ENCODE peak calls at places on chromosomes 2 and 18, in nine cellular contexts. L is T-helper 1 cell; K is ovary; B is GM13977; A is heart right ventricle; R is activated T-cell treated with anti-CD3 and anti-CD28 coated beads, Interleukin-2, amount 50 U/mL, for 24 hours; N is upper lobe of right lung; C is neural progenitor cell; J is central memory CD4-positive, alpha-beta T cell. Q is an unnamed sample.

GRCh38 chr2:134408791-134409190 is 154.9 kb downstream of the MGAT5 start:
- DNase-seq in L (no peak), K (no peak), B (no peak), A (no peak), R (no peak), N (no peak), C (no peak), J (no peak), Q (no peak)

GRCh38 chr2:84477886-84478285 is 18.8 kb upstream of the SUCLG1 start:
- DNase-seq in L (no peak), K (no peak), B (no peak), A (no peak), R (no peak), N (no peak), C (no peak), J (no peak), Q (no peak)

GRCh38 chr18:40852406-40852805 is 1102.6 kb upstream of the PIK3C3 start:
- DNase-seq in L (no peak), K (no peak), B (no peak), A (no peak), R (no peak), N (no peak), C (no peak), J (no peak), Q (no peak)

GRCh38 chr2:23065210-23065609 is 319.8 kb upstream of the KLHL29 start:
- DNase-seq in L (no peak), K (no peak), B (no peak), A (no peak), R (no peak), N (no peak), C (no peak), J (no peak), Q (no peak)

GRCh38 chr2:157627594-157628281 is 926 bp downstream of the ACVR1C start:
- DNase-seq in L (peak; percentile 8), K (peak; percentile 24), B (peak; percentile 25), A (no peak), R (peak; percentile 64), N (no peak), C (peak; percentile 44), J (peak; percentile 29), Q (peak; percentile 75)

GRCh38 chr18:33115476-33115875 is 325.0 kb downstream of the CCDC178 start:
- DNase-seq in L (no peak), K (no peak), B (no peak), A (no peak), R (no peak), N (no peak), C (no peak), J (no peak), Q (no peak)

GRCh38 chr18:23107718-23108117 is 27.6 kb upstream of the CABLES1 start:
- DNase-seq in L (no peak), K (no peak), B (no peak), A (no peak), R (no peak), N (no peak), C (no peak), J (no peak), Q (no peak)

GRCh38 chr2:4674007-4674406 is 970.6 kb downstream of the DCDC2C start:
- DNase-seq in L (no peak), K (no peak), B (no peak), A (no peak), R (no peak), N (no peak), C (no peak), J (no peak), Q (no peak)

GRCh38 chr2:200378652-200379290 is 72.3 kb downstream of the SPATS2L start:
- DNase-seq in L (no peak), K (no peak), B (no peak), A (no peak), R (no peak), N (no peak), C (peak; percentile 33), J (no peak), Q (no peak)

GRCh38 chr2:233419626-233420431 is 65.5 kb downstream of the DGKD start:
- DNase-seq in L (no peak), K (no peak), B (no peak), A (no peak), R (peak; percentile 52), N (no peak), C (peak; percentile 64), J (peak; percentile 68), Q (peak; percentile 76)

GRCh38 chr2:126635281-126635680 is 20.7 kb upstream of the GYPC start:
- DNase-seq in L (no peak), K (no peak), B (no peak), A (peak; percentile 48), R (no peak), N (no peak), C (no peak), J (no peak), Q (no peak)

GRCh38 chr2:221283896-221284295 is 288.2 kb downstream of the EPHA4 start:
- DNase-seq in L (no peak), K (no peak), B (no peak), A (no peak), R (no peak), N (no peak), C (no peak), J (no peak), Q (no peak)

GRCh38 chr2:10120938-10121574 is 1.5 kb upstream of the RRM2 start:
- DNase-seq in L (no peak), K (no peak), B (peak; percentile 50), A (no peak), R (no peak), N (no peak), C (no peak), J (no peak), Q (no peak)

GRCh38 chr2:26672112-26672817 is 20.3 kb upstream of the KCNK3 start:
- DNase-seq in L (no peak), K (no peak), B (no peak), A (no peak), R (no peak), N (peak; percentile 49), C (no peak), J (no peak), Q (peak; percentile 39)

GRCh38 chr2:53475320-53475719 is 292.3 kb upstream of the CHAC2 start:
- DNase-seq in L (no peak), K (no peak), B (no peak), A (no peak), R (no peak), N (no peak), C (no peak), J (no peak), Q (no peak)

GRCh38 chr2:173451137-173451536 is 96.5 kb downstream of the CDCA7 start:
- DNase-seq in L (no peak), K (no peak), B (no peak), A (no peak), R (no peak), N (no peak), C (no peak), J (no peak), Q (no peak)

GRCh38 chr2:96241227-96241626 is 24.6 kb downstream of the TMEM127 start:
- DNase-seq in L (no peak), K (no peak), B (peak; percentile 6), A (no peak), R (no peak), N (no peak), C (peak; percentile 46), J (no peak), Q (no peak)

GRCh38 chr2:130864830-130865229 is 28.1 kb downstream of the ARHGEF4 start:
- DNase-seq in L (no peak), K (no peak), B (no peak), A (peak; percentile 27), R (no peak), N (peak; percentile 67), C (no peak), J (no peak), Q (peak; percentile 42)

GRCh38 chr2:6812857-6813530 is 52.7 kb downstream of the CMPK2 start:
- DNase-seq in L (no peak), K (no peak), B (no peak), A (no peak), R (no peak), N (no peak), C (no peak), J (no peak), Q (no peak)

GRCh38 chr2:223563462-223563861 is 38.7 kb downstream of the SCG2 start:
- DNase-seq in L (no peak), K (no peak), B (no peak), A (no peak), R (no peak), N (no peak), C (no peak), J (no peak), Q (no peak)

GRCh38 chr18:46046126-46046525 is 25.9 kb downstream of the PSTPIP2 start:
- DNase-seq in L (no peak), K (no peak), B (no peak), A (no peak), R (no peak), N (no peak), C (no peak), J (no peak), Q (no peak)

GRCh38 chr18:22040527-22040926 is 128.9 kb upstream of the GATA6 start:
- DNase-seq in L (no peak), K (no peak), B (no peak), A (no peak), R (no peak), N (no peak), C (no peak), J (no peak), Q (no peak)

GRCh38 chr2:26848336-26849055 is 564 bp downstream of the DPYSL5 start:
- DNase-seq in L (no peak), K (peak; percentile 24), B (peak; percentile 59), A (no peak), R (peak; percentile 62), N (peak; percentile 67), C (peak; percentile 81), J (no peak), Q (peak; percentile 63)

GRCh38 chr18:73564073-73564472 is 583.6 kb downstream of the FBXO15 start:
- DNase-seq in L (no peak), K (no peak), B (no peak), A (no peak), R (no peak), N (no peak), C (no peak), J (no peak), Q (no peak)

GRCh38 chr18:3062798-3063563 is 50.0 kb upstream of the LPIN2 start:
- DNase-seq in L (peak; percentile 31), K (peak; percentile 67), B (peak; percentile 54), A (peak; percentile 61), R (peak; percentile 74), N (peak; percentile 87), C (peak; percentile 79), J (peak; percentile 62), Q (peak; percentile 89)

GRCh38 chr2:144524190-144524957 is 4.5 kb upstream of the ZEB2 start:
- DNase-seq in L (no peak), K (peak; percentile 77), B (no peak), A (peak; percentile 59), R (no peak), N (peak; percentile 77), C (peak; percentile 88), J (no peak), Q (peak; percentile 67)

GRCh38 chr2:95277246-95277906 is 3.1 kb downstream of the PROM2 start:
- DNase-seq in L (no peak), K (no peak), B (no peak), A (no peak), R (no peak), N (peak; percentile 67), C (no peak), J (no peak), Q (peak; percentile 38)

GRCh38 chr2:242085941-242086621 is 216.6 kb downstream of the RTP5 start:
- DNase-seq in L (no peak), K (no peak), B (no peak), A (peak; percentile 48), R (no peak), N (peak; percentile 72), C (no peak), J (no peak), Q (no peak)

GRCh38 chr2:73776381-73776780 is 3.5 kb downstream of the DUSP11 start:
- DNase-seq in L (no peak), K (no peak), B (no peak), A (no peak), R (no peak), N (no peak), C (no peak), J (no peak), Q (no peak)

GRCh38 chr18:44153976-44154375 is 526.7 kb upstream of the SETBP1 start:
- DNase-seq in L (no peak), K (no peak), B (no peak), A (no peak), R (no peak), N (no peak), C (no peak), J (no peak), Q (no peak)

GRCh38 chr2:152920846-152921245 is 202.4 kb downstream of the ARL6IP6 start:
- DNase-seq in L (no peak), K (no peak), B (no peak), A (no peak), R (no peak), N (no peak), C (no peak), J (no peak), Q (no peak)

Q was measured in activated effector memory CD4-positive, alpha-beta T cell treated with anti-CD3 and anti-CD28 coated beads, Interleukin-2, amount 50 U/mL, for 16 hours.